ENCODE peak calls at places on chromosome 4, in seven cellular contexts. One of them, this sample, is unnamed.

GRCh38 chr4:949656-950055 is 17.4 kb downstream of the TMEM175 start:
- DNase-seq in memory B cell: no peak
- DNase-seq in progenitor cell of endocrine pancreas: no peak
- DNase-seq in activated naive CD4-positive, alpha-beta T cell: no peak
- DNase-seq in T-helper 1 cell: no peak
- DNase-seq in KBM-7: no peak
- DNase-seq in aorta: no peak
- DNase-seq in this sample: no peak

GRCh38 chr4:79211490-79211889 is 114.4 kb downstream of the NAA11 start:
- DNase-seq in activated naive CD4-positive, alpha-beta T cell: no peak
- DNase-seq in memory B cell: no peak
- DNase-seq in T-helper 1 cell: no peak
- DNase-seq in KBM-7: peak
- DNase-seq in aorta: no peak
- DNase-seq in progenitor cell of endocrine pancreas: no peak
- DNase-seq in this sample: no peak

GRCh38 chr4:186472948-186473347 is 82.4 kb downstream of the MTNR1A start:
- DNase-seq in T-helper 1 cell: no peak
- DNase-seq in progenitor cell of endocrine pancreas: no peak
- DNase-seq in memory B cell: no peak
- DNase-seq in activated naive CD4-positive, alpha-beta T cell: no peak
- DNase-seq in aorta: no peak
- DNase-seq in KBM-7: peak
- DNase-seq in this sample: no peak

GRCh38 chr4:102687373-102687981 is 73.3 kb downstream of the MANBA start:
- DNase-seq in aorta: no peak
- DNase-seq in KBM-7: no peak
- DNase-seq in memory B cell: no peak
- DNase-seq in T-helper 1 cell: peak
- DNase-seq in activated naive CD4-positive, alpha-beta T cell: no peak
- DNase-seq in progenitor cell of endocrine pancreas: no peak
- DNase-seq in this sample: no peak

GRCh38 chr4:109214622-109215350 is 87.7 kb downstream of the COL25A1 start:
- DNase-seq in KBM-7: no peak
- DNase-seq in aorta: no peak
- DNase-seq in activated naive CD4-positive, alpha-beta T cell: no peak
- DNase-seq in memory B cell: no peak
- DNase-seq in progenitor cell of endocrine pancreas: no peak
- DNase-seq in T-helper 1 cell: no peak
- DNase-seq in this sample: no peak

GRCh38 chr4:92241094-92241493 is 62.7 kb upstream of the GRID2 start:
- DNase-seq in progenitor cell of endocrine pancreas: no peak
- DNase-seq in KBM-7: no peak
- DNase-seq in aorta: no peak
- DNase-seq in memory B cell: no peak
- DNase-seq in activated naive CD4-positive, alpha-beta T cell: no peak
- DNase-seq in T-helper 1 cell: no peak
- DNase-seq in this sample: no peak

GRCh38 chr4:25002679-25003078 is 28.1 kb downstream of the LGI2 start:
- DNase-seq in memory B cell: no peak
- DNase-seq in activated naive CD4-positive, alpha-beta T cell: no peak
- DNase-seq in T-helper 1 cell: no peak
- DNase-seq in progenitor cell of endocrine pancreas: no peak
- DNase-seq in aorta: no peak
- DNase-seq in KBM-7: no peak
- DNase-seq in this sample: no peak

GRCh38 chr4:157509286-157509685 is 288.8 kb downstream of the GRIA2 start:
- DNase-seq in KBM-7: no peak
- DNase-seq in T-helper 1 cell: no peak
- DNase-seq in activated naive CD4-positive, alpha-beta T cell: no peak
- DNase-seq in memory B cell: no peak
- DNase-seq in aorta: no peak
- DNase-seq in progenitor cell of endocrine pancreas: no peak
- DNase-seq in this sample: no peak

GRCh38 chr4:103171006-103171405 is 27.1 kb downstream of the CENPE start:
- DNase-seq in activated naive CD4-positive, alpha-beta T cell: no peak
- DNase-seq in KBM-7: no peak
- DNase-seq in aorta: no peak
- DNase-seq in progenitor cell of endocrine pancreas: no peak
- DNase-seq in T-helper 1 cell: no peak
- DNase-seq in memory B cell: no peak
- DNase-seq in this sample: no peak